ENCODE peak calls at places on chromosomes 13 and 19, in ten cellular contexts. P is tibial artery; S is hepatocyte; Y is right cardiac atrium; T is CD4-positive, alpha-beta T cell; W is HCT116; I is adrenal gland; E is tibial nerve; R is mammary epithelial cell; D is transverse colon. L is an unnamed sample.

GRCh38 chr13:114319441-114319871 is 5.2 kb downstream of the CHAMP1 start:
- DNase-seq in P (no peak), S (no peak), Y (no peak), T (no peak), W (no peak), I (no peak), E (no peak), R (peak), D (no peak), L (no peak)

GRCh38 chr19:5143471-5144411 is 174.8 kb downstream of the KDM4B start:
- DNase-seq in P (no peak), S (no peak), Y (peak), T (no peak), W (no peak), I (no peak), E (no peak), R (no peak), D (no peak), L (no peak)

GRCh38 chr19:27652796-27653195 is 1560.2 kb downstream of the UQCRFS1 start:
- DNase-seq in P (no peak), S (no peak), Y (no peak), T (no peak), W (no peak), I (no peak), E (no peak), R (no peak), D (no peak), L (no peak)

GRCh38 chr19:34075661-34076091 is 96.6 kb upstream of the LSM14A start:
- DNase-seq in P (no peak), S (no peak), Y (no peak), T (no peak), W (no peak), I (no peak), E (no peak), R (no peak), D (no peak), L (no peak)

GRCh38 chr13:114106991-114107685 is 25.3 kb downstream of the RASA3 start:
- DNase-seq in P (peak), S (no peak), Y (peak), T (no peak), W (no peak), I (no peak), E (peak), R (no peak), D (peak), L (no peak)

GRCh38 chr19:42198676-42199439 is 18.6 kb downstream of the DEDD2 start:
- DNase-seq in P (no peak), S (no peak), Y (no peak), T (peak), W (no peak), I (peak), E (no peak), R (no peak), D (peak), L (no peak)

GRCh38 chr19:2488942-2489731 is 13.2 kb downstream of the GADD45B start:
- DNase-seq in P (no peak), S (peak), Y (peak), T (no peak), W (no peak), I (peak), E (no peak), R (no peak), D (peak), L (no peak)

GRCh38 chr13:106533940-106534843 is 1.3 kb downstream of the EFNB2 start:
- DNase-seq in P (peak), S (peak), Y (peak), T (no peak), W (no peak), I (no peak), E (no peak), R (peak), D (peak), L (no peak)

GRCh38 chr13:82800391-82800790 is 1081.9 kb downstream of the SLITRK1 start:
- DNase-seq in P (no peak), S (no peak), Y (no peak), T (no peak), W (no peak), I (no peak), E (no peak), R (no peak), D (no peak), L (no peak)

GRCh38 chr13:74450976-74451375 is 316.8 kb upstream of the KLF12 start:
- DNase-seq in P (no peak), S (no peak), Y (no peak), T (no peak), W (no peak), I (no peak), E (no peak), R (peak), D (no peak), L (no peak)
- H3K27ac ChIP-seq in P (no peak), S (no peak), Y (no peak), T (no peak), W (no peak), I (no peak), E (no peak), R (peak), D (no peak), L (peak)

DNA sequence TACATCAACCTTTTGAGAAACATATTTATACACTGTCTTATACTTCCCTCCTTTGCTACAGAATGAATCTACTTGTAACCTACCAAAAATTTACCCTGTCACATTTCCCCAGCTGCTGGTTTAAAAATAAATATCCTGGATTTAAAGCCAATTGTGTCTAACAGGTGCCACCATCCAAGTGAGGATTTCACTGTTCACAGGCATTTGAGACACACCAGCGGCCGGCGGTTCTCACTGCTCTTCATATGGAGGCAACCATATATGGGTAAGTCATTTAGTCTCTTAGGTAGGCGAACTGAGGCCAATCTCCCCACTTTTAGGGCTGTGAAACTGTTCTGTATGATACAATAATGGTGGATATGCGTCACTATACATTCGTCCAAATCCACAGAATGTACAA is 26.2 kb downstream of the SLC25A30 start:
- DNase-seq in P (no peak), S (no peak), Y (no peak), T (no peak), W (no peak), I (no peak), E (no peak), R (no peak), D (no peak), L (no peak)
- H3K27ac ChIP-seq in P (no peak), S (no peak), Y (no peak), T (no peak), W (no peak), I (no peak), E (no peak), R (no peak), D (no peak), L (no peak)

GRCh38 chr19:48962849-48963165 is 2.3 kb upstream of the FTL start:
- DNase-seq in P (no peak), S (no peak), Y (no peak), T (no peak), W (no peak), I (no peak), E (no peak), R (no peak), D (no peak), L (no peak)
- H3K27ac ChIP-seq in P (peak), S (peak), Y (peak), T (peak), W (peak), I (no peak), E (peak), R (no peak), D (peak), L (peak)

DNA sequence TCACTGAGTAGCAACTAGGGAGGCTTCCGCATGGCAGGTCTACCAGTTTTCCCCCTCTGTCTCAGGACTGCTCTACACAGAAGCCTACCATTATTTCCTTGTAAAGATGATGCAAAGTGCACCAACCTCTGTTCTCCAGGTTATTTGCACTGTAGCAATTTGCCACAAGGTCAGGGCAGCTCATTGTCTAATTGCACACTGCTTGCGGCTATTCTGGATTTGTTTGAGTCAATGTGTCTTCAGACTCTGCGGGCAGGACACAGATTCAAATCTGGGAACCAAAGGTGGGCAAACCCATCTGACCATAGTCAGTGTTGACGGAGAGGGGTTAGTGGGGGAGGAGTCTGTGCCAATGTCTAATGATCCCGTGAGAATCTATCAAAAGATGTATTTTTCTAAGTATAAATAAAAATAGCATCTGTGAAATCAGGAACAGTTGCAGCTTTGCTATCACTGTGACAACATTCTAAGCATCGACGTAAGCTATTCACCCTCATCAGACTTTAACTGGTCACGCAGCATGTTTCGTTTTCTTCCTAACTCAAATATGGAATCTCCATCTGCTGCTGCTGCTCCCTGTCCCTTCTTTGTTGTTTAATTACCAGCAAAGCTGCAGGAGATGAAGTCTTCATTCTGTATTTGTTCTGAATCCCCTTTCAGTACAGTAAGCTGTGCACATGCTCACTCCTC is 26.4 kb downstream of the CYSLTR2 start:
- DNase-seq in P (no peak), S (no peak), Y (no peak), T (no peak), W (no peak), I (no peak), E (no peak), R (no peak), D (no peak), L (no peak)
- H3K27ac ChIP-seq in P (no peak), S (no peak), Y (no peak), T (no peak), W (no peak), I (no peak), E (no peak), R (no peak), D (no peak), L (no peak)

DNA sequence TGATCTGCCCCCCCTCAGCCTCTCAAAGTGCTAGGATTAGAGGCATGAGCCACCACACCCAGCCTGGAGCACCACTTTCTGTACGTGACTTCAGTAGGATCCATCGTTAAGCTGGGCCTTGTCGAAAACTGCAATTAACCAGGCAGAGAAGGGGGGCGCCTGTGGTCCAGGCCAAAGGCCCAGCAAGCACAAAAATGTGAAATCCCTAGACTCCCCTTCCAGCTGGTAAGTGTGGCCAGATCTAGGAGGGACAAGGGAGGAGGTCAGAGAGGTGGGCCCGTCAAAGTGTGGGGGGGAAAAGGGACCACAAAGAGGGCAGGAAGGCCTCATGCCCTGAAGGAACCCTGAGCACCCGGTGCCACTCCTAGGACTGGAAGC is 13.8 kb downstream of the DDX39A start:
- DNase-seq in P (no peak), S (no peak), Y (no peak), T (no peak), W (no peak), I (no peak), E (no peak), R (no peak), D (no peak), L (no peak)
- H3K27ac ChIP-seq in P (peak), S (peak), Y (no peak), T (peak), W (peak), I (no peak), E (peak), R (no peak), D (peak), L (no peak)

GRCh38 chr13:80306573-80306972 is 34.4 kb downstream of the SPRY2 start:
- DNase-seq in P (no peak), S (no peak), Y (no peak), T (no peak), W (no peak), I (no peak), E (no peak), R (no peak), D (no peak), L (no peak)
- H3K27ac ChIP-seq in P (no peak), S (no peak), Y (no peak), T (no peak), W (no peak), I (no peak), E (no peak), R (no peak), D (no peak), L (no peak)

GRCh38 chr13:74290324-74290773 is 156.1 kb upstream of the KLF12 start:
- DNase-seq in P (no peak), S (peak), Y (no peak), T (peak), W (peak), I (peak), E (no peak), R (peak), D (peak), L (peak)

GRCh38 chr13:74288361-74288911 is 154.2 kb upstream of the KLF12 start:
- DNase-seq in P (no peak), S (peak), Y (peak), T (peak), W (no peak), I (no peak), E (no peak), R (peak), D (peak), L (no peak)

GRCh38 chr13:74287672-74288169 is 153.5 kb upstream of the KLF12 start:
- DNase-seq in P (peak), S (peak), Y (peak), T (peak), W (no peak), I (peak), E (peak), R (peak), D (peak), L (no peak)

GRCh38 chr13:74289861-74290260 is 155.7 kb upstream of the KLF12 start:
- DNase-seq in P (no peak), S (no peak), Y (no peak), T (no peak), W (no peak), I (no peak), E (no peak), R (no peak), D (no peak), L (no peak)

GRCh38 chr13:74289130-74289529 is 154.9 kb upstream of the KLF12 start:
- DNase-seq in P (no peak), S (no peak), Y (no peak), T (no peak), W (no peak), I (no peak), E (no peak), R (no peak), D (no peak), L (no peak)
- H3K27ac ChIP-seq in P (no peak), S (no peak), Y (no peak), T (no peak), W (no peak), I (no peak), E (no peak), R (no peak), D (peak), L (peak)

DNA sequence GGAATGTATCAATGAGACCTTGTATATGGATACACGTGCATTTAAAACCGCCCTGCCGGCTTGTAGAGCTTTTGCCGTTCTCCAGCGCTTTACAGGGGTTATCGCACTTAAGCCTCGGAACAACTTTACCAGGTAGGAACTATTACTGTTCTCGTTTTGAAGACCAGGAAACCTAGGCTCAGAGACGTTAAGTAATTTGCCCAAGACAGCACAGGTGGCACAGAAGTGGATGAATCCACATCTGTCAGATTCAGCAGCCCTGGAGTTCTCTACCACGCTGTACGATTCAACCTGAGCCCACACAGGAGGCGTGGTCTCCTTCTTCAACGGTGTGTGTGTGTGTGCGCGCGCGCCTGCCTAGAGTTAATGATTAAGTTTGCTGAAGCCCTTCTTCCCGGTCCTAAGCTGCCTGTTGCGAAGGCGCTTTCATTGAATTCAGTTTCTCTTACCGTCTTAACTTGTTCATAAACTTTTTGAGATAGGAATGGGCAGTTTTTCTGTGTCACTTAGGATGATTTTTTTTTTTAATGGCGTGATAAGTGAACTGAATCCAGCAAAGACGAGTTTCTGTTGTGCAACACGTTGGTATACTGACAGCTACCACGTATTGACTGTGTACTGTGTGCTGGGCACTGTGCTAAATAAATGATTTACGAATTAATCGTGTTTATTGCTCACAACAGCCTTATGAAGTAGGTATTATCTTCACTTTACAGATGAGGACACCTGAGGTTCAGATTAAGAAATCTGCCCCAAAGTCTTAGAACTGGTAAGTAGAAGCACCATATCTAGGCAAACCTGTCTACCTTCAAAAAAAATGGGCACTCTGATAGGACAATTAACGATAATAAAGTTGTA is 67.4 kb downstream of the KCNRG start:
- DNase-seq in P (peak), S (peak), Y (peak), T (peak), W (peak), I (peak), E (peak), R (peak), D (peak), L (peak)
- H3K27ac ChIP-seq in P (peak), S (peak), Y (peak), T (peak), W (peak), I (no peak), E (peak), R (peak), D (peak), L (peak)

L was measured in epithelial cell of prostate.